ENCODE peak calls at places on chromosomes 2 and 18, in seven cellular contexts. X, J, Z, M, N, G and I are unnamed samples.
A peak's percentile ranks its signal among the peaks of the same experiment; 100 is the strongest.

GRCh38 chr2:25587361-25587760 is 86.0 kb downstream of the DTNB start:
- DNase-seq in X (no peak), J (no peak), Z (no peak), M (peak; percentile 28), N (no peak), G (no peak), I (no peak)

GRCh38 chr2:85183481-85183880 is 50.3 kb downstream of the TCF7L1 start:
- DNase-seq in X (no peak), J (no peak), Z (no peak), M (no peak), N (no peak), G (no peak), I (no peak)

GRCh38 chr2:1680222-1681016 is 63.9 kb downstream of the PXDN start:
- DNase-seq in X (no peak), J (no peak), Z (no peak), M (no peak), N (peak; percentile 35), G (no peak), I (no peak)

GRCh38 chr2:48129256-48129950 is 223.1 kb upstream of the FBXO11 start:
- DNase-seq in X (no peak), J (no peak), Z (no peak), M (no peak), N (no peak), G (no peak), I (no peak)

GRCh38 chr2:136101042-136101441 is 16.9 kb downstream of the CXCR4 start:
- DNase-seq in X (no peak), J (no peak), Z (no peak), M (no peak), N (no peak), G (no peak), I (no peak)

GRCh38 chr2:33115728-33116127 is 169.0 kb downstream of the LTBP1 start:
- DNase-seq in X (no peak), J (no peak), Z (no peak), M (no peak), N (no peak), G (no peak), I (no peak)

GRCh38 chr2:142217804-142218203 is 87.0 kb upstream of the LRP1B start:
- DNase-seq in X (no peak), J (no peak), Z (no peak), M (no peak), N (no peak), G (no peak), I (no peak)

GRCh38 chr2:187994464-187995331 is 297.0 kb upstream of the GULP1 start:
- DNase-seq in X (peak; percentile 31), J (no peak), Z (no peak), M (peak; percentile 15), N (no peak), G (no peak), I (no peak)

GRCh38 chr2:226115102-226115831 is 684.4 kb downstream of the IRS1 start:
- DNase-seq in X (no peak), J (no peak), Z (no peak), M (no peak), N (no peak), G (no peak), I (no peak)

GRCh38 chr2:171703574-171704347 is 16.5 kb downstream of the DYNC1I2 start:
- DNase-seq in X (no peak), J (no peak), Z (peak; percentile 60), M (peak; percentile 40), N (no peak), G (no peak), I (no peak)

DNA sequence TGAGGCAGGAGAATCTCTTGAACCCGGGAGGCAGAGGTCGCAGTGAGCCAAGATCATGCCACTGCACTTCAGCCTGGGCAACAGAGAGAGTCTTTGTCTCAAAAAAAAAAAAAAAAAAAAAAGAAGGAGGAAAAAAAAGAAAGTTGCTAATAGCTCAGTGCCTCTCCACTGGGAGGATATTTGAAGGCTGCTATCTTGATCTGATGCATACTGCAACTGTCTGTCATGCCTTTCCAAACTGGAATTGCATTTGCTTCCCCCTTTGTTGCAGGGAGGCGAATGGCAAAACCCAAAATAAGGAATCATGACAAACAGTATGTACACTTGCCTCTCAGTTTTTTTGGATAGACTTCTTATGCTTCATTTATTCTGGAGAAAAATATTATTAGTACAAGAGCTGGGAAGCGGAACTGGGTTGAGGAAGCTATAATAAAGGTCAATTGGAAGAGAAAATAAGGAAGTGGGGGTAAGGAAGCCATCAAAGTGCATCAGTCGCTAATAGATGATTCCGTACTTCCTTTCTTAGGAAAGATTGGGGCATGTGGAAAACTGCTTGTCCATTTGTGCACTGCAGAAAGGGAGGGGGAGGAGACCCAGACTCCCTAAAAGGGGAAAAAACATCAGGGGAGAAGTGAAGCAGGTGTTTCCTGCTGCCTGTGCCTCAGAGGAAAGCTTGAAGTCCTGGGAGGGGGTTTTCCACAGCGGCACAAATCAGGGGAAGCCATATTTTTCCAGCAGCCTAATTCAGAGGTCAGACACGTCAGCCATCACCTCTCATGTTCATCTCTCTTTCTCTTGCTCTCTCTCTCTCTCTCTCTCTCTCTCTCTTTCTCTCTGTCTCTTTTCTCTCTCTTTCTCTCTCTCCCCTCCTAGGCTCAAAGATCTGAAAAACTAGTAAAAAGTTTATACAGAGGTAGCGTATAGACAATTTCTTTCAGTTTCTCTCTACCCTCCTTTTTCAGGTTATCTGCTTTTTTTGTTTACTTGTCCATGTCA is 301.4 kb upstream of the TNP1 start:
- DNase-seq in X (no peak), J (no peak), Z (no peak), M (no peak), N (no peak), G (no peak), I (no peak)
- H3K4me1 ChIP-seq in X (peaks cover 12% of the 10 kb centered on the region), J (peaks cover 5% of the 10 kb centered on the region), Z (peaks cover 19% of the 10 kb centered on the region), M (peaks cover 11% of the 10 kb centered on the region), N (peaks cover 13% of the 10 kb centered on the region), G (no peaks in the 10 kb centered on the region), I (no peaks in the 10 kb centered on the region)

GRCh38 chr2:119389615-119390306 is 23.0 kb downstream of the DBI start:
- DNase-seq in X (peak; percentile 63), J (peak; percentile 50), Z (no peak), M (no peak), N (no peak), G (peak; percentile 57), I (no peak)

GRCh38 chr2:119384971-119385370 is 18.2 kb downstream of the DBI start:
- DNase-seq in X (no peak), J (no peak), Z (no peak), M (no peak), N (no peak), G (no peak), I (peak; percentile 44)

GRCh38 chr2:119383410-119384140 is 16.8 kb downstream of the DBI start:
- DNase-seq in X (no peak), J (no peak), Z (no peak), M (no peak), N (no peak), G (peak; percentile 25), I (no peak)

GRCh38 chr2:119385465-119385864 is 18.7 kb downstream of the DBI start:
- DNase-seq in X (no peak), J (no peak), Z (no peak), M (no peak), N (no peak), G (no peak), I (no peak)

GRCh38 chr2:119387381-119388129 is 20.8 kb downstream of the DBI start:
- DNase-seq in X (peak; percentile 81), J (peak; percentile 66), Z (no peak), M (peak; percentile 22), N (peak; percentile 88), G (peak; percentile 47), I (peak; percentile 67)
- TF ChIP-seq CTCF in X (peak; percentile 40), J (no peak), Z (no peak), M (no peak), N (peak; percentile 28), G (no peak), I (no peak)

GRCh38 chr18:48875314-48875941 is 75.3 kb downstream of the SMAD7 start:
- DNase-seq in X (no peak), J (no peak), Z (no peak), M (no peak), N (peak; percentile 18), G (no peak), I (peak; percentile 20)

GRCh38 chr18:48874233-48874632 is 76.5 kb downstream of the SMAD7 start:
- DNase-seq in X (no peak), J (no peak), Z (no peak), M (no peak), N (peak; percentile 25), G (no peak), I (no peak)

GRCh38 chr18:48875942-48876511 is 74.7 kb downstream of the SMAD7 start:
- DNase-seq in X (no peak), J (no peak), Z (peak; percentile 47), M (peak; percentile 61), N (peak; percentile 35), G (no peak), I (peak; percentile 11)

GRCh38 chr18:48876590-48876989 is 74.2 kb downstream of the SMAD7 start:
- DNase-seq in X (no peak), J (no peak), Z (no peak), M (no peak), N (peak; percentile 17), G (no peak), I (no peak)

DNA sequence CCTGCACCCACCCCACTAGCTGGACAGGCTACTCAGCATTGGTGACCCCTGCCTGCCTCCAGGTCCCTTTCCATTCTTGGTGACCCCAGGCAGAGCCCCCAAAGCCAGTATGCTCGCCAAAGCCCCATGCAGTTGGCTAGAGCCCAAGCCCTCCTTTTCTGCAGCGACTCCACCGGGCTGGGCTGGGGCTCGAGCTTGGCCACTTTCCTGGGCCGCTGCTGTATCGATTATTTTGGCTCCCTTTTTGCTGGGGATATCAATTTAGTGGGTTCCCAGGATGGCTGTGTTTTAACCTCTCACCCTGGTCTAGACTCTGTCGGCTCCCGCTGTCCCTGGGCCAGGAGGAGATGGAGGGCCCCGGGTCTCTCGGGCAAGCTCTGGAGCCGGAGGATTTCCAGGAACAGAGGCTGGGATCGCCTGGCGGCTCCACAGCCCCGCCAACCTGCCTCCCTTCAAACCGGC is 76.0 kb downstream of the SMAD7 start:
- DNase-seq in X (no peak), J (no peak), Z (no peak), M (no peak), N (peak; percentile 24), G (no peak), I (no peak)
- H3K4me1 ChIP-seq in X (peaks cover 5% of the 10 kb centered on the region), J (peaks cover 28% of the 10 kb centered on the region), Z (no peaks in the 10 kb centered on the region), M (peaks cover 13% of the 10 kb centered on the region), N (peaks cover 21% of the 10 kb centered on the region), G (no peaks in the 10 kb centered on the region), I (no peaks in the 10 kb centered on the region)

GRCh38 chr2:182652326-182652725 is 63.7 kb upstream of the DNAJC10 start:
- DNase-seq in X (no peak), J (no peak), Z (no peak), M (no peak), N (no peak), G (no peak), I (no peak)

GRCh38 chr2:182647499-182647787 is 68.6 kb upstream of the DNAJC10 start:
- DNase-seq in X (no peak), J (no peak), Z (no peak), M (no peak), N (no peak), G (no peak), I (no peak)

GRCh38 chr2:182646763-182647498 is 69.1 kb upstream of the DNAJC10 start:
- DNase-seq in X (no peak), J (no peak), Z (no peak), M (peak; percentile 31), N (no peak), G (no peak), I (no peak)

GRCh38 chr2:182649316-182649715 is 66.7 kb upstream of the DNAJC10 start:
- DNase-seq in X (no peak), J (no peak), Z (peak; percentile 71), M (peak; percentile 38), N (no peak), G (no peak), I (no peak)

DNA sequence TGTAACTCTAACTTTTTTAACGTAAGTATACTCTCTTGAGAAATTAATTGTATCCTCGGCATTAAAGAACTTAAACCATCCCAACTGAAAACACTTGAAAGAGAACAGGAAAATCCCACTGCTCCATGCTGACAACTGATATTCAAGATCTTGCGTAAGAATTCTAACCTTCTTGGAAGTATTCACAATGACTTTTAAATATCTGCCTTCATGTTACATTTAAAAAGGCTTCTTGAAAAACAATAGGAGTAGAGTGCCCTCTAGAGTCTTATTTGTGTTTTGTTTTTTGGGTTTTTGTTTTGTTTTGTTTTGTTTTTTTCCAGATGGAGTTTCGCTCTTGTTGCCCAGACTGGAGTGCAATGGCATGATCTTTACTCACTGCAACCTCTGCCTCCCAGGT is 65.4 kb upstream of the DNAJC10 start:
- DNase-seq in X (no peak), J (no peak), Z (peak; percentile 36), M (peak; percentile 16), N (no peak), G (no peak), I (no peak)
- TF ChIP-seq CTCF in X (peak; percentile 68), J (peak; percentile 54), Z (peak; percentile 70), M (peak; percentile 68), N (peak; percentile 50), G (peak; percentile 37), I (no peak)